ENCODE peak calls at places on chromosomes 11 and 22, in eight cellular contexts. D, O, I, Q, K, H, E and S are unnamed samples.

GRCh38 chr11:47326198-47326597 is 26.3 kb downstream of the MYBPC3 start:
- DNase-seq in I (no peak), E (no peak), H (no peak), D (no peak), Q (no peak), K (no peak), O (no peak), S (no peak)

GRCh38 chr22:46039531-46039930 is 62.6 kb upstream of the WNT7B start:
- DNase-seq in O (no peak), H (no peak), D (no peak), E (no peak), Q (no peak), I (no peak), K (no peak), S (no peak)

GRCh38 chr22:49426618-49427266 is 400.9 kb downstream of the BRD1 start:
- DNase-seq in O (no peak), I (no peak), E (no peak), H (no peak), D (no peak), K (no peak), Q (no peak), S (peak; percentile 37)

GRCh38 chr11:1625541-1625940 is 3.6 kb upstream of the KRTAP5-4 start:
- DNase-seq in O (no peak), D (no peak), K (peak; percentile 34), Q (no peak), H (no peak), E (no peak), I (no peak), S (no peak)

GRCh38 chr11:93741882-93742226 is 382 bp downstream of the C11orf54 start:
- DNase-seq in I (no peak), E (no peak), Q (no peak), O (peak; percentile 47), D (peak; percentile 78), H (peak; percentile 56), K (no peak), S (no peak)

GRCh38 chr22:20159088-20159487 is 8.2 kb upstream of the CCDC188 start:
- DNase-seq in Q (peak; percentile 56), O (no peak), E (no peak), H (no peak), I (no peak), D (no peak), K (no peak), S (no peak)

GRCh38 chr11:113874920-113875413 is 405 bp downstream of the USP28 start:
- DNase-seq in H (no peak), D (peak; percentile 56), O (peak; percentile 56), E (no peak), Q (no peak), I (no peak), K (no peak), S (no peak)

GRCh38 chr11:69708731-69709401 is 5.0 kb upstream of the FGF19 start:
- DNase-seq in K (no peak), O (no peak), H (no peak), I (no peak), D (no peak), E (no peak), Q (no peak), S (no peak)

GRCh38 chr11:62295504-62295903 is 3.4 kb downstream of the SCGB1D4 start:
- DNase-seq in D (peak; percentile 30), Q (peak; percentile 67), O (no peak), E (peak; percentile 40), K (no peak), H (peak; percentile 28), I (no peak), S (no peak)

GRCh38 chr11:121374286-121374985 is 77.7 kb upstream of the SORL1 start:
- DNase-seq in D (no peak), O (no peak), H (no peak), E (no peak), K (no peak), Q (no peak), I (no peak), S (no peak)

GRCh38 chr11:90229791-90230190 is 6.9 kb upstream of the CHORDC1 start:
- DNase-seq in O (no peak), K (no peak), D (no peak), H (no peak), E (no peak), Q (no peak), I (no peak), S (no peak)

GRCh38 chr11:2988996-2989395 is 3.1 kb downstream of the NAP1L4 start:
- DNase-seq in O (peak; percentile 75), I (no peak), Q (no peak), H (no peak), D (no peak), K (no peak), E (no peak), S (no peak)

GRCh38 chr11:113202431-113202830 is 112.0 kb upstream of the TTC12 start:
- DNase-seq in E (no peak), D (no peak), O (no peak), I (no peak), H (peak; percentile 76), Q (no peak), K (no peak), S (no peak)

GRCh38 chr22:35258144-35258988 is 1.1 kb downstream of the HMGXB4 start:
- DNase-seq in K (no peak), H (no peak), O (peak; percentile 18), I (no peak), E (no peak), Q (peak; percentile 49), D (peak; percentile 25), S (no peak)

GRCh38 chr11:12199231-12199948 is 89.0 kb downstream of the MICAL2 start:
- DNase-seq in H (no peak), E (no peak), Q (no peak), K (peak; percentile 51), I (no peak), O (peak; percentile 83), D (peak; percentile 59), S (no peak)

GRCh38 chr22:25053153-25053805 is 100.8 kb downstream of the KIAA1671 start:
- DNase-seq in I (no peak), K (no peak), O (no peak), Q (no peak), H (no peak), D (peak; percentile 72), E (no peak), S (no peak)

GRCh38 chr11:130666781-130667251 is 218.4 kb downstream of the ADAMTS15 start:
- DNase-seq in H (no peak), I (no peak), Q (no peak), D (no peak), E (no peak), K (no peak), O (no peak), S (no peak)

GRCh38 chr11:126926376-126926791 is 74.2 kb downstream of the KIRREL3 start:
- DNase-seq in K (no peak), H (no peak), Q (no peak), I (no peak), E (no peak), D (no peak), O (no peak), S (no peak)

GRCh38 chr11:123725995-123726655 is 15.3 kb downstream of the ZNF202 start:
- DNase-seq in O (no peak), E (no peak), K (no peak), H (no peak), D (no peak), Q (no peak), I (no peak), S (no peak)

GRCh38 chr11:123729602-123730001 is 11.9 kb downstream of the ZNF202 start:
- DNase-seq in E (no peak), H (no peak), D (no peak), I (no peak), O (no peak), Q (no peak), K (no peak), S (no peak)
- TF ChIP-seq CTCF in E (no peak), H (no peak), D (no peak), I (no peak), O (no peak), Q (no peak), K (no peak), S (no peak)

DNA sequence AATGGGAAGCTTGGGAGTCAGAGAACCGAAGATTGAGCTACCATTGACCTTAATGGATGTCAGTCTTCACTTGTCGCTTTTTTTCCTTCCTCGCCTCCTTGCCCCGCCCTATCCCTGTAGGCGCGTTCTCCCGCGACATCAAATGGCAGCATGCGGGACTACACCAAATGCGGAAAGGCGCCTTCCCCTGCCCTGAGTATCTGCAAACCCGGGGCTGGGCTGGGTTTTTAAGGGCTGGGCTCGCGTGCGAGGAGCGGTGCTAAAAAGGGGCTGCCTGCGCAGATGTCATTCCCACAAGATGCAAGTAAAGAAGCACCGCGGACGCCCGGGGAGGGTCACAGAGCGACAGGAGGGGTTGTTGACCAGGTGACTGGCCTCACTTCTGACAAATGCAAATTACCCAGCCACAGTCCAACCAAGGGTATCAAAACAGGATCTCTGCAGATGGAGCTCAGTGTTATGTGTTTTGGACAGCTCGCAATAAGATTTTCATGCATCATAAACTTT is 4.7 kb upstream of the FAM111B start:
- DNase-seq in O (peak; percentile 91), K (peak; percentile 68), I (peak; percentile 77), D (peak; percentile 76), E (peak; percentile 47), Q (peak; percentile 63), H (peak; percentile 11), S (peak; percentile 71)
- TF ChIP-seq CTCF in O (peak; percentile 60), K (no peak), I (peak; percentile 55), D (peak; percentile 14), E (peak; percentile 42), Q (peak; percentile 30), H (no peak), S (peak; percentile 41)

GRCh38 chr11:17646451-17647145 is 72.8 kb upstream of the MYOD1 start:
- DNase-seq in I (peak; percentile 3), Q (no peak), K (no peak), E (no peak), H (no peak), D (no peak), O (no peak), S (no peak)

GRCh38 chr11:17642370-17642769 is 77.0 kb upstream of the MYOD1 start:
- DNase-seq in D (no peak), K (no peak), O (no peak), Q (no peak), E (no peak), I (peak; percentile 1), H (no peak), S (no peak)

GRCh38 chr11:17643506-17644405 is 75.6 kb upstream of the MYOD1 start:
- DNase-seq in O (no peak), D (no peak), H (no peak), K (no peak), E (no peak), I (peak; percentile 2), Q (no peak), S (no peak)

GRCh38 chr11:17642980-17643379 is 76.4 kb upstream of the MYOD1 start:
- DNase-seq in E (no peak), D (no peak), K (no peak), I (no peak), O (no peak), Q (no peak), H (no peak), S (no peak)

GRCh38 chr11:17645190-17645970 is 74.0 kb upstream of the MYOD1 start:
- DNase-seq in D (no peak), E (no peak), K (no peak), O (no peak), H (no peak), Q (no peak), I (no peak), S (no peak)
- TF ChIP-seq CTCF in D (no peak), E (no peak), K (no peak), O (no peak), H (no peak), Q (no peak), I (no peak), S (no peak)

DNA sequence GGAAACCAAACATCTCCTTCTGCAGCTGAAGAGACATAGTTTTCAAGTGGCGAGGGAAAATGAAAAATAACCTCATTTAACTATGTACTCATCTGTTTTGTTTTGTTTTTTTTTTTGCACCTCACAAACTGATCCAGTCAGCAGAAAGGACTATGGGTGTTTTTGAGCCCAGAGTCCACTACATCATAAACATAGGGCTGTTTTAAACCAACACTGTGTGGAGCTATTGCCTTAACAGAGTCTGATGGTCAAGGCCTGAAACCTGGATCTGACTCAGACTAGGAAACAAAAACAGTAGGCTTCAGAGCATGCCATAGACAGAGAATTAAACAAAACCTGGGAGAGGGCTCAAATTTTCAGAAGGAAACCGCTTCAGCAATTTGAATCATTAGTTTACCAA is 99.3 kb upstream of the FSHB start:
- DNase-seq in Q (no peak), O (no peak), I (peak; percentile 2), D (no peak), H (no peak), E (no peak), K (no peak), S (no peak)
- TF ChIP-seq CTCF in Q (no peak), O (no peak), I (no peak), D (no peak), H (no peak), E (no peak), K (no peak), S (no peak)